ENCODE peak calls at places on chromosomes 6 and 20, in six cellular contexts. K is H4, X is HTR-8/SVneo, C is stomach, N is amniotic epithelial cell, V is GM20000. W is an unnamed sample.
A peak's percentile ranks its signal among the peaks of the same experiment; 100 is the strongest.

GRCh38 chr20:63639093-63639860 is 12.4 kb upstream of the GMEB2 start:
- DNase-seq in K (no peak), X (no peak), C (peak; percentile 43), N (no peak), V (no peak), W (peak; percentile 38)

GRCh38 chr6:105832358-105832757 is 253.8 kb upstream of the PRDM1 start:
- DNase-seq in K (no peak), X (no peak), C (no peak), N (peak; percentile 57), V (no peak), W (no peak)

GRCh38 chr20:37308098-37309050 is 18.9 kb downstream of the MANBAL start:
- DNase-seq in K (no peak), X (no peak), C (no peak), N (no peak), V (peak; percentile 80), W (no peak)

GRCh38 chr6:133033263-133033662 is 207.9 kb upstream of the EYA4 start:
- DNase-seq in K (no peak), X (no peak), C (no peak), N (peak; percentile 35), V (no peak), W (no peak)

GRCh38 chr6:130134594-130134993 is 88.2 kb downstream of the SAMD3 start:
- DNase-seq in K (no peak), X (no peak), C (no peak), N (no peak), V (no peak), W (no peak)

GRCh38 chr6:5554226-5554625 is 292.9 kb downstream of the FARS2 start:
- DNase-seq in K (no peak), X (no peak), C (no peak), N (no peak), V (no peak), W (no peak)

GRCh38 chr20:46703435-46703834 is 6.0 kb upstream of the SLC2A10 start:
- DNase-seq in K (no peak), X (no peak), C (no peak), N (no peak), V (no peak), W (no peak)

GRCh38 chr20:36094497-36094896 is 60.0 kb upstream of the EPB41L1 start:
- DNase-seq in K (no peak), X (no peak), C (no peak), N (no peak), V (no peak), W (peak; percentile 64)

GRCh38 chr6:80959034-80959433 is 793.4 kb downstream of the TENT5A start:
- DNase-seq in K (no peak), X (no peak), C (no peak), N (no peak), V (no peak), W (no peak)

GRCh38 chr6:167349816-167350215 is 24.9 kb downstream of the TTLL2 start:
- DNase-seq in K (no peak), X (no peak), C (no peak), N (no peak), V (no peak), W (no peak)

GRCh38 chr6:107894821-107895396 is 63.1 kb downstream of the SEC63 start:
- DNase-seq in K (no peak), X (no peak), C (peak; percentile 57), N (no peak), V (no peak), W (peak; percentile 64)

GRCh38 chr6:167100241-167100674 is 22.6 kb upstream of the CCR6 start:
- DNase-seq in K (no peak), X (no peak), C (no peak), N (no peak), V (no peak), W (no peak)

GRCh38 chr6:5457036-5457435 is 195.7 kb downstream of the FARS2 start:
- DNase-seq in K (peak; percentile 32), X (peak; percentile 17), C (no peak), N (no peak), V (no peak), W (no peak)

GRCh38 chr20:60695223-60695622 is 556.8 kb upstream of the CDH4 start:
- DNase-seq in K (no peak), X (peak; percentile 56), C (no peak), N (peak; percentile 70), V (no peak), W (no peak)

GRCh38 chr6:93516441-93516840 is 97.1 kb upstream of the EPHA7 start:
- DNase-seq in K (no peak), X (no peak), C (no peak), N (no peak), V (no peak), W (no peak)

GRCh38 chr20:36887779-36888133 is 11.8 kb downstream of the TLDC2 start:
- DNase-seq in K (no peak), X (no peak), C (no peak), N (peak; percentile 26), V (no peak), W (no peak)

GRCh38 chr20:4740774-4741431 is 19.2 kb downstream of the PRND start:
- DNase-seq in K (peak; percentile 24), X (peak; percentile 44), C (peak; percentile 58), N (peak; percentile 19), V (peak; percentile 54), W (peak; percentile 48)

GRCh38 chr6:6749791-6750434 is 161.4 kb downstream of the LY86 start:
- DNase-seq in K (peak; percentile 92), X (peak; percentile 88), C (peak; percentile 36), N (peak; percentile 90), V (no peak), W (peak; percentile 73)

GRCh38 chr6:121847806-121848522 is 412.5 kb downstream of the GJA1 start:
- DNase-seq in K (no peak), X (no peak), C (no peak), N (no peak), V (no peak), W (no peak)

GRCh38 chr20:50883856-50884255 is 47.4 kb downstream of the ADNP start:
- DNase-seq in K (no peak), X (no peak), C (no peak), N (no peak), V (no peak), W (no peak)

GRCh38 chr6:69843189-69843588 is 23.2 kb upstream of the COL19A1 start:
- DNase-seq in K (no peak), X (no peak), C (no peak), N (no peak), V (no peak), W (no peak)

GRCh38 chr6:133814797-133815196 is 74.1 kb upstream of the TCF21 start:
- DNase-seq in K (peak; percentile 9), X (no peak), C (no peak), N (peak; percentile 84), V (no peak), W (no peak)

GRCh38 chr6:1334725-1335124 is 22.8 kb downstream of the FOXQ1 start:
- DNase-seq in K (no peak), X (no peak), C (no peak), N (no peak), V (no peak), W (peak; percentile 31)

GRCh38 chr6:32196682-32197616 is 4.5 kb upstream of the GPSM3 start:
- DNase-seq in K (no peak), X (no peak), C (no peak), N (no peak), V (peak; percentile 49), W (peak; percentile 47)

GRCh38 chr6:70547313-70547712 is 19.4 kb upstream of the SDHAF4 start:
- DNase-seq in K (peak; percentile 11), X (no peak), C (no peak), N (peak; percentile 21), V (no peak), W (no peak)

GRCh38 chr6:33988121-33989015 is 157.5 kb downstream of the GRM4 start:
- DNase-seq in K (no peak), X (no peak), C (peak; percentile 76), N (no peak), V (no peak), W (peak; percentile 72)